ENCODE peak calls at places on chromosomes 2 and 18, in ten cellular contexts. M is heart right ventricle; Y is HS-5; K is epithelial cell of prostate; G is H4; L is effector CD4-positive, alpha-beta T cell; Z is stimulated activated CD4-positive, alpha-beta T cell treated with anti-CD3 and anti-CD28 coated beads, Interleukin-2, amount 100 ng/mL, for 48 hours; P is NCI-H460; N is RPMI8226; D is EH. U is an unnamed sample.

GRCh38 chr2:32258242-32258641 is 6.4 kb downstream of the NLRC4 start:
- DNase-seq in M (no peak), Y (no peak), K (no peak), G (no peak), L (no peak), Z (no peak), P (no peak), N (no peak), D (no peak), U (no peak)

GRCh38 chr2:69619725-69620124 is 23.8 kb downstream of the AAK1 start:
- DNase-seq in M (no peak), Y (no peak), K (no peak), G (no peak), L (no peak), Z (no peak), P (no peak), N (peak), D (no peak), U (no peak)

GRCh38 chr18:40810371-40810770 is 1144.7 kb upstream of the PIK3C3 start:
- DNase-seq in M (no peak), Y (peak), K (peak), G (peak), L (no peak), Z (no peak), P (peak), N (no peak), D (peak), U (no peak)

GRCh38 chr2:190781604-190782198 is 98.9 kb upstream of the GLS start:
- DNase-seq in M (peak), Y (peak), K (no peak), G (peak), L (peak), Z (peak), P (peak), N (peak), D (peak), U (no peak)

GRCh38 chr2:165959371-165959770 is 5.8 kb upstream of the TTC21B start:
- DNase-seq in M (no peak), Y (no peak), K (no peak), G (no peak), L (no peak), Z (no peak), P (no peak), N (no peak), D (no peak), U (no peak)

GRCh38 chr2:65313954-65314256 is 86.3 kb downstream of the ACTR2 start:
- DNase-seq in M (no peak), Y (no peak), K (no peak), G (no peak), L (no peak), Z (no peak), P (no peak), N (no peak), D (no peak), U (no peak)

GRCh38 chr2:23380562-23381065 is 4.4 kb upstream of the KLHL29 start:
- DNase-seq in M (peak), Y (no peak), K (no peak), G (peak), L (no peak), Z (peak), P (no peak), N (peak), D (no peak), U (no peak)

GRCh38 chr2:238973038-238973772 is 125.3 kb downstream of the TWIST2 start:
- DNase-seq in M (no peak), Y (no peak), K (no peak), G (no peak), L (no peak), Z (no peak), P (no peak), N (no peak), D (peak), U (no peak)

GRCh38 chr2:237540223-237540775 is 26.1 kb upstream of the PRLH start:
- DNase-seq in M (no peak), Y (no peak), K (no peak), G (no peak), L (no peak), Z (no peak), P (no peak), N (no peak), D (no peak), U (no peak)

GRCh38 chr2:150211164-150211631 is 276.3 kb downstream of the RND3 start:
- DNase-seq in M (no peak), Y (no peak), K (no peak), G (no peak), L (no peak), Z (no peak), P (peak), N (no peak), D (peak), U (no peak)

GRCh38 chr18:10727477-10727876 is 201.7 kb downstream of the NAPG start:
- DNase-seq in M (no peak), Y (no peak), K (no peak), G (peak), L (no peak), Z (no peak), P (no peak), N (no peak), D (no peak), U (no peak)

GRCh38 chr2:202072226-202072625 is 829 bp upstream of the KIAA2012 start:
- DNase-seq in M (no peak), Y (no peak), K (no peak), G (no peak), L (no peak), Z (no peak), P (no peak), N (no peak), D (peak), U (no peak)

GRCh38 chr2:8877332-8877731 is 39.9 kb upstream of the KIDINS220 start:
- DNase-seq in M (no peak), Y (no peak), K (no peak), G (no peak), L (no peak), Z (no peak), P (no peak), N (no peak), D (no peak), U (no peak)

GRCh38 chr2:165003443-165004130 is 48.3 kb upstream of the SLC38A11 start:
- DNase-seq in M (no peak), Y (no peak), K (no peak), G (no peak), L (no peak), Z (no peak), P (no peak), N (no peak), D (no peak), U (no peak)

GRCh38 chr18:46407471-46408166 is 249.4 kb downstream of the LOXHD1 start:
- DNase-seq in M (peak), Y (no peak), K (no peak), G (no peak), L (no peak), Z (no peak), P (no peak), N (no peak), D (peak), U (no peak)

GRCh38 chr2:30664761-30665358 is 142.4 kb downstream of the CAPN13 start:
- DNase-seq in M (no peak), Y (peak), K (peak), G (peak), L (no peak), Z (peak), P (no peak), N (no peak), D (peak), U (no peak)

U was measured in stimulated activated naive B cell treated with anti-CD40 and anti-IgM and Interleukin-4, amounts not matched to agents 10 μg/mL and 1 μg/mL and 100 μg/mL, for 72 hours.